ENCODE peak calls at places on chromosome 19, in ten cellular contexts. V is lower lobe of right lung; M is GM23338; C is right atrium auricular region; P is IMR-90; E is neuronal stem cell; N is CD4-positive, CD25-positive, alpha-beta regulatory T cell; A is heart right ventricle; I is right lobe of liver; D is CD4-positive, alpha-beta memory T cell. Q is an unnamed sample. For H3K27me3, the result is how much of the 10 kb centered on the place peaks cover.

GRCh38 chr19:1856698-1857603 is 6.4 kb downstream of the KLF16 start:
- DNase-seq in V (peak), M (peak), P (peak), D (peak), A (peak), I (peak), N (peak), C (peak), E (no peak), Q (peak)

GRCh38 chr19:54319049-54319448 is 6.1 kb upstream of the LILRA5 start:
- DNase-seq in M (no peak), E (no peak), P (no peak), D (no peak), C (no peak), N (no peak), I (peak), A (no peak), V (no peak), Q (no peak)

GRCh38 chr19:41541990-41542584 is 33.9 kb upstream of the CEACAM21 start:
- DNase-seq in M (peak), D (peak), A (peak), E (peak), C (peak), P (peak), I (no peak), V (peak), N (peak), Q (peak)

GRCh38 chr19:13905634-13906524 is at the start of the genes BRME1 and CC2D1A:
- DNase-seq in D (peak), A (peak), M (peak), N (peak), V (peak), E (peak), I (peak), C (peak), P (peak), Q (peak)

GRCh38 chr19:14118165-14119051 is 846 bp upstream of the PRKACA start:
- DNase-seq in N (peak), V (peak), I (peak), D (peak), M (peak), E (peak), P (peak), A (peak), C (peak), Q (peak)

GRCh38 chr19:31350033-31350692 is 927 bp upstream of the TSHZ3 start:
- DNase-seq in A (peak), V (no peak), M (no peak), E (no peak), C (no peak), N (no peak), D (no peak), I (no peak), P (no peak), Q (peak)

GRCh38 chr19:12899891-12900518 is 9.0 kb downstream of the GCDH start:
- DNase-seq in M (no peak), I (no peak), E (no peak), A (no peak), P (no peak), C (no peak), D (no peak), V (no peak), N (no peak), Q (no peak)

GRCh38 chr19:42352216-42352892 is 26.9 kb downstream of the MEGF8 start:
- DNase-seq in E (peak), P (peak), A (no peak), V (no peak), M (peak), N (no peak), I (no peak), C (no peak), D (no peak), Q (no peak)

GRCh38 chr19:39759457-39760184 is 19.0 kb upstream of the LEUTX start:
- DNase-seq in P (no peak), V (no peak), E (no peak), A (no peak), C (no peak), D (no peak), I (no peak), N (no peak), M (no peak), Q (no peak)

GRCh38 chr19:3366761-3367571 is 583 bp downstream of the NFIC start:
- DNase-seq in C (no peak), E (no peak), V (peak), P (no peak), N (no peak), D (no peak), I (peak), A (peak), M (no peak), Q (peak)

GRCh38 chr19:17751103-17751911 is at the start of gene FCHO1:
- DNase-seq in A (peak), P (no peak), I (no peak), N (peak), D (peak), M (no peak), V (peak), C (no peak), E (no peak), Q (peak)

GRCh38 chr19:17752865-17753639 is 1.8 kb downstream of the FCHO1 start:
- DNase-seq in E (no peak), C (no peak), D (no peak), A (no peak), N (no peak), I (no peak), P (no peak), V (no peak), M (no peak), Q (no peak)

GRCh38 chr19:17749912-17750317 is 1.4 kb upstream of the FCHO1 start:
- DNase-seq in A (no peak), I (no peak), M (no peak), E (no peak), P (no peak), N (no peak), D (no peak), C (no peak), V (no peak), Q (no peak)

GRCh38 chr19:17753976-17754375 is 2.7 kb downstream of the FCHO1 start:
- DNase-seq in V (no peak), E (no peak), D (no peak), C (no peak), I (no peak), A (no peak), P (no peak), N (no peak), M (no peak), Q (no peak)

DNA sequence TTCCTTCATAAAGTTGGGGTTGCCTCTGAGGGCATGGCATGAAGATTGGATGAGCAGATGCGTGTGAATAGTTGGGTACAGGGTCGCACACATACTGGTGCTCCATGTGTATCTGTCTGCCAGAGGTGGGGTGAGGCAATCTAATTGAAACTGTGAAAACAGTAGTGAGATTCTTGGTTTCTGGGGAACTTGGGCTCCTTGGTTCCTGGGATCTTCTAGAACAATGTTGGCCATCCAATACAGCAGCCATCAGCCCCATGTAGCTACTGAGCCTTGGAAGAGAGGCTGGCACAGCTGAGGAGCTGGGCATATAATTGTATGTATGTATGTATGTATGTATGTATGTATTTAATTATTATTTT is 616 bp downstream of the FCHO1 start:
- DNase-seq in D (no peak), A (no peak), P (no peak), V (no peak), I (no peak), M (no peak), E (no peak), N (no peak), C (no peak), Q (no peak)
- H3K27me3 ChIP-seq in D (under half), A (under half), P (under half), V (under half), I (under half), M (under half), E (under half), N (under half), C (under half), Q (under half)

GRCh38 chr19:55640043-55640576 is 692 bp upstream of the ZNF580 start:
- DNase-seq in N (peak), E (no peak), V (peak), D (peak), P (peak), A (peak), M (peak), C (no peak), I (peak), Q (peak)
- H3K4me3 ChIP-seq in N (no peak), E (peak), V (peak), D (peak), P (peak), A (peak), M (peak), C (peak), I (peak), Q (peak)

GRCh38 chr19:48171584-48172170 is 1.2 kb downstream of the ZSWIM9 start:
- DNase-seq in V (no peak), A (no peak), D (no peak), I (no peak), P (no peak), E (no peak), N (no peak), C (no peak), M (no peak), Q (no peak)
- H3K27ac ChIP-seq in V (no peak), A (no peak), D (no peak), I (no peak), P (no peak), E (no peak), N (no peak), C (no peak), M (no peak), Q (no peak)

GRCh38 chr19:50819636-50820035 is 4.0 kb downstream of the KLK1 start:
- DNase-seq in N (no peak), A (no peak), M (no peak), D (no peak), E (no peak), V (no peak), I (no peak), C (no peak), P (no peak), Q (no peak)

GRCh38 chr19:50820549-50821247 is 2.9 kb downstream of the KLK1 start:
- DNase-seq in D (no peak), I (no peak), C (no peak), A (no peak), M (peak), N (no peak), E (no peak), V (no peak), P (no peak), Q (no peak)

GRCh38 chr19:50818859-50819472 is 4.6 kb downstream of the KLK1 start:
- DNase-seq in M (no peak), D (no peak), E (no peak), N (no peak), P (no peak), A (no peak), V (no peak), C (no peak), I (no peak), Q (no peak)

GRCh38 chr19:50820086-50820485 is 3.5 kb downstream of the KLK1 start:
- DNase-seq in E (no peak), N (no peak), C (no peak), P (no peak), A (no peak), V (no peak), I (no peak), M (no peak), D (no peak), Q (no peak)

GRCh38 chr19:50817941-50818858 is 5.4 kb downstream of the KLK1 start:
- DNase-seq in E (peak), A (peak), I (no peak), C (no peak), D (no peak), N (peak), P (no peak), V (peak), M (peak), Q (peak)
- H3K27me3 ChIP-seq in E (under half), A (half or more), I (under half), C (under half), D (under half), N (under half), P (under half), V (half or more), M (under half), Q (half or more)

GRCh38 chr19:34189917-34190425 is 17.7 kb downstream of the LSM14A start:
- DNase-seq in I (no peak), E (no peak), V (no peak), P (no peak), N (no peak), C (no peak), D (no peak), M (no peak), A (no peak), Q (no peak)
- H3K4me3 ChIP-seq in I (no peak), E (no peak), V (no peak), P (no peak), N (peak), C (no peak), D (no peak), M (no peak), A (no peak), Q (no peak)

GRCh38 chr19:33388231-33388816 is 14.8 kb downstream of the CEBPG start:
- DNase-seq in D (no peak), P (no peak), A (no peak), I (peak), V (no peak), C (no peak), N (no peak), E (no peak), M (no peak), Q (peak)
- H3K27ac ChIP-seq in D (no peak), P (no peak), A (peak), I (peak), V (peak), C (no peak), N (no peak), E (no peak), M (no peak), Q (peak)

DNA sequence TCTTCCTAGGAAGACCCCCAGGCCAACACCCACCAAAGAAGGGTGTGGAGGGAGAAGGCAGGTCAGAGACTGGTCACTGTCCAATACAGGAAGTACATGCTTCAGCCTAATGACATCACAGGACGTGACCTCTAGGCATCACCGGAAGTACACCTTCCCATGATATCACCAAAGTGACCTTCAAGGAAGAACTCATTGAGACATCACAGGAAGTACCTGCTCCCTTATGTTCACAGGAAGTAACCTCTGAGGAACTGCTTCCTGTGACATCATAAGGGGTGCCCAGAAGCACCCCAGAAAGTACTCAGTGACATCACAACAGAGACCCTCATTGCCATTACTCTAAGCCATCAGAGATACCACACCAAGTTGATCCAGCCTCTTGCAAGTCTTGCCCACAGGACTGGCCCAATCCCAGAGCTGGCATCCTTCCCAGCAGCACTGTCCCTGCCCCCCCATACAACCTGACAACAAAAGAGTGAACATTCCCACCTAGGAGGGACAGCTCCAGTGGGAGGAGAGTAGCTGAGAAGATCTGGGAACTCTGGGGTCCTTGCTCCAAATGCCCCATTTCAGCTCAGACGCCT is 24.2 kb upstream of the NANOS2 start:
- DNase-seq in V (no peak), M (no peak), P (no peak), E (no peak), I (no peak), N (no peak), A (no peak), D (no peak), C (no peak), Q (no peak)
- H3K27me3 ChIP-seq in V (half or more), M (under half), P (half or more), E (under half), I (under half), N (under half), A (half or more), D (under half), C (under half), Q (half or more)

GRCh38 chr19:38728752-38729541 is 15.3 kb downstream of the CAPN12 start:
- DNase-seq in V (no peak), M (no peak), D (no peak), P (no peak), A (no peak), N (no peak), I (peak), C (no peak), E (no peak), Q (peak)
- H3K4me3 ChIP-seq in V (no peak), M (no peak), D (no peak), P (no peak), A (no peak), N (no peak), I (no peak), C (no peak), E (no peak), Q (no peak)

GRCh38 chr19:48303367-48303766 is 22.0 kb upstream of the EMP3 start:
- DNase-seq in C (no peak), V (no peak), E (no peak), N (no peak), A (no peak), D (no peak), M (no peak), I (no peak), P (no peak), Q (no peak)

GRCh38 chr19:48311384-48311783 is 14.0 kb upstream of the EMP3 start:
- DNase-seq in V (no peak), P (no peak), D (no peak), N (no peak), A (no peak), C (no peak), I (no peak), M (no peak), E (no peak), Q (no peak)

GRCh38 chr19:48303866-48304265 is 21.5 kb upstream of the EMP3 start:
- DNase-seq in D (no peak), V (no peak), M (no peak), P (no peak), E (no peak), A (no peak), C (no peak), N (no peak), I (no peak), Q (no peak)

GRCh38 chr19:48310227-48310626 is 15.1 kb upstream of the EMP3 start:
- DNase-seq in I (no peak), E (no peak), M (no peak), D (no peak), C (no peak), N (no peak), V (no peak), P (no peak), A (no peak), Q (no peak)

GRCh38 chr19:48308695-48309586 is 16.4 kb upstream of the EMP3 start:
- DNase-seq in C (no peak), V (no peak), M (peak), N (no peak), E (no peak), I (no peak), A (no peak), D (no peak), P (no peak), Q (no peak)
- H3K27ac ChIP-seq in C (peak), V (no peak), M (no peak), N (no peak), E (no peak), I (no peak), A (no peak), D (no peak), P (no peak), Q (peak)

GRCh38 chr19:46056536-46056935 is 15.7 kb upstream of the IGFL4 start:
- DNase-seq in D (no peak), E (no peak), C (no peak), A (no peak), N (no peak), P (no peak), I (no peak), M (no peak), V (no peak), Q (no peak)

GRCh38 chr19:46065486-46065885 is 24.7 kb upstream of the IGFL4 start:
- DNase-seq in A (no peak), E (no peak), C (no peak), D (no peak), N (no peak), M (no peak), V (no peak), I (no peak), P (no peak), Q (no peak)

GRCh38 chr19:46060012-46060411 is 19.2 kb upstream of the IGFL4 start:
- DNase-seq in C (no peak), M (no peak), N (no peak), A (no peak), D (no peak), P (no peak), E (no peak), I (no peak), V (no peak), Q (no peak)
- H3K27me3 ChIP-seq in C (under half), M (under half), N (under half), A (half or more), D (under half), P (under half), E (under half), I (under half), V (under half), Q (half or more)